ENCODE peak calls at places on chromosome 6, in eight cellular contexts. I is small intestine; S is HT-29; O is endothelial cell; B is CD4-positive, alpha-beta memory T cell; L is heart right ventricle; F is CD8-positive, alpha-beta memory T cell; C is GM20000. R is an unnamed sample.

GRCh38 chr6:140355476-140355875 is 981.0 kb upstream of the CITED2 start:
- DNase-seq in F (no peak), O (no peak), B (no peak), I (no peak), L (no peak), C (no peak), S (no peak), R (no peak)

GRCh38 chr6:101912266-101912665 is 518.8 kb downstream of the GRIK2 start:
- DNase-seq in O (no peak), L (no peak), I (no peak), C (no peak), F (no peak), S (no peak), B (no peak), R (no peak)

GRCh38 chr6:168194732-168195565 is 115.9 kb upstream of the FRMD1 start:
- DNase-seq in S (no peak), L (no peak), F (no peak), B (no peak), O (no peak), C (no peak), I (no peak), R (no peak)

GRCh38 chr6:4125500-4125899 is 9.9 kb downstream of the ECI2 start:
- DNase-seq in I (no peak), B (no peak), L (no peak), F (no peak), S (no peak), C (no peak), O (no peak), R (no peak)

GRCh38 chr6:35776364-35777215 is at the start of gene CLPSL2:
- DNase-seq in F (no peak), S (no peak), B (no peak), O (no peak), I (no peak), C (peak), L (no peak), R (no peak)

GRCh38 chr6:137236581-137237355 is 17.6 kb upstream of the IFNGR1 start:
- DNase-seq in S (peak), L (no peak), B (no peak), F (no peak), O (no peak), C (no peak), I (no peak), R (no peak)

GRCh38 chr6:109238405-109238804 is 143.1 kb downstream of the CEP57L1 start:
- DNase-seq in L (no peak), C (no peak), O (no peak), I (no peak), F (no peak), B (no peak), S (no peak), R (no peak)

GRCh38 chr6:108903796-108904195 is 55.6 kb downstream of the ARMC2 start:
- DNase-seq in C (no peak), O (no peak), F (no peak), S (peak), B (no peak), I (peak), L (no peak), R (no peak)

GRCh38 chr6:13273931-13274706 is 54.2 kb downstream of the TBC1D7 start:
- DNase-seq in I (no peak), L (no peak), B (peak), O (no peak), F (peak), C (peak), S (no peak), R (no peak)

GRCh38 chr6:127090051-127090450 is 28.4 kb upstream of the RSPO3 start:
- DNase-seq in S (no peak), F (no peak), C (no peak), I (no peak), L (no peak), B (no peak), O (no peak), R (no peak)

GRCh38 chr6:152267967-152268845 is 369.0 kb downstream of the SYNE1 start:
- DNase-seq in O (peak), I (peak), L (no peak), S (peak), C (peak), B (no peak), F (no peak), R (no peak)

GRCh38 chr6:82084324-82084920 is 163.1 kb downstream of the IBTK start:
- DNase-seq in B (no peak), I (no peak), F (no peak), S (no peak), C (no peak), L (no peak), O (no peak), R (no peak)

GRCh38 chr6:109010703-109011102 is 83.9 kb downstream of the SESN1 start:
- DNase-seq in S (no peak), O (no peak), C (no peak), I (no peak), L (no peak), B (no peak), F (no peak), R (no peak)

GRCh38 chr6:36858407-36858981 is 16.1 kb downstream of the PPIL1 start:
- DNase-seq in F (no peak), L (peak), B (no peak), C (no peak), O (no peak), I (no peak), S (no peak), R (no peak)

GRCh38 chr6:33782561-33782960 is 6.4 kb downstream of the LEMD2 start:
- DNase-seq in F (no peak), I (no peak), B (no peak), O (no peak), C (no peak), S (no peak), L (no peak), R (no peak)

GRCh38 chr6:50823130-50823920 is 4.7 kb downstream of the TFAP2B start:
- DNase-seq in F (no peak), I (no peak), O (no peak), S (no peak), L (no peak), C (no peak), B (peak), R (no peak)

R was measured in DND-41.